ENCODE peak calls at places on chromosome 2, in five cellular contexts. One of them, this sample, is unnamed.

GRCh38 chr2:28649481-28650260 is 102.0 kb upstream of the PPP1CB start:
- DNase-seq in A172: peak; percentile 64
- DNase-seq in tibial nerve: no peak
- DNase-seq in HEK293T: no peak
- DNase-seq in AG09309: no peak
- DNase-seq in this sample: no peak

GRCh38 chr2:183037660-183038340 is 457 bp downstream of the NCKAP1 start:
- DNase-seq in AG09309: no peak
- DNase-seq in A172: peak; percentile 16
- DNase-seq in HEK293T: peak; percentile 39
- DNase-seq in tibial nerve: peak; percentile 28
- DNase-seq in this sample: peak; percentile 44

GRCh38 chr2:128281852-128282245 is 36.8 kb downstream of the HS6ST1 start:
- DNase-seq in HEK293T: no peak
- DNase-seq in AG09309: no peak
- DNase-seq in A172: no peak
- DNase-seq in tibial nerve: no peak
- DNase-seq in this sample: no peak

GRCh38 chr2:113700186-113700841 is 56.1 kb downstream of the SLC35F5 start:
- DNase-seq in HEK293T: peak; percentile 72
- DNase-seq in AG09309: no peak
- DNase-seq in A172: peak; percentile 79
- DNase-seq in tibial nerve: no peak
- DNase-seq in this sample: peak; percentile 22

GRCh38 chr2:105554235-105554634 is 155.4 kb upstream of the FHL2 start:
- DNase-seq in A172: no peak
- DNase-seq in tibial nerve: no peak
- DNase-seq in HEK293T: no peak
- DNase-seq in AG09309: no peak
- DNase-seq in this sample: no peak

GRCh38 chr2:241776336-241777166 is at the start of gene GAL3ST2:
- DNase-seq in A172: no peak
- DNase-seq in HEK293T: no peak
- DNase-seq in tibial nerve: no peak
- DNase-seq in AG09309: no peak
- DNase-seq in this sample: no peak

GRCh38 chr2:65120990-65121693 is 8.8 kb downstream of the RAB1A start:
- DNase-seq in AG09309: no peak
- DNase-seq in tibial nerve: no peak
- DNase-seq in A172: no peak
- DNase-seq in HEK293T: no peak
- DNase-seq in this sample: no peak

GRCh38 chr2:54606393-54606973 is 117.0 kb upstream of the EML6 start:
- DNase-seq in AG09309: no peak
- DNase-seq in tibial nerve: no peak
- DNase-seq in HEK293T: no peak
- DNase-seq in A172: no peak
- DNase-seq in this sample: no peak

GRCh38 chr2:134108124-134108523 is 145.7 kb upstream of the MGAT5 start:
- DNase-seq in AG09309: no peak
- DNase-seq in tibial nerve: no peak
- DNase-seq in A172: no peak
- DNase-seq in HEK293T: no peak
- DNase-seq in this sample: no peak

GRCh38 chr2:215422676-215423075 is 13.2 kb downstream of the FN1 start:
- DNase-seq in HEK293T: no peak
- DNase-seq in A172: no peak
- DNase-seq in tibial nerve: no peak
- DNase-seq in AG09309: no peak
- DNase-seq in this sample: no peak

GRCh38 chr2:64457518-64457917 is 3.6 kb downstream of the LGALSL start:
- DNase-seq in A172: no peak
- DNase-seq in AG09309: no peak
- DNase-seq in tibial nerve: no peak
- DNase-seq in HEK293T: no peak
- DNase-seq in this sample: no peak

GRCh38 chr2:95240556-95240955 is 33.2 kb downstream of the ZNF892 start:
- DNase-seq in A172: no peak
- DNase-seq in AG09309: no peak
- DNase-seq in HEK293T: no peak
- DNase-seq in tibial nerve: no peak
- DNase-seq in this sample: no peak

GRCh38 chr2:58871469-58872142 is 630.5 kb upstream of the FANCL start:
- DNase-seq in A172: no peak
- DNase-seq in tibial nerve: no peak
- DNase-seq in AG09309: no peak
- DNase-seq in HEK293T: peak; percentile 17
- DNase-seq in this sample: no peak

GRCh38 chr2:59886758-59887157 is 666.7 kb downstream of the BCL11A start:
- DNase-seq in AG09309: no peak
- DNase-seq in A172: no peak
- DNase-seq in HEK293T: no peak
- DNase-seq in tibial nerve: no peak
- DNase-seq in this sample: no peak

GRCh38 chr2:113850687-113851086 is 39.2 kb upstream of the ACTR3 start:
- DNase-seq in HEK293T: no peak
- DNase-seq in AG09309: no peak
- DNase-seq in A172: no peak
- DNase-seq in tibial nerve: no peak
- DNase-seq in this sample: no peak

GRCh38 chr2:233968556-233968955 is 51.4 kb downstream of the TRPM8 start:
- DNase-seq in AG09309: no peak
- DNase-seq in HEK293T: no peak
- DNase-seq in A172: no peak
- DNase-seq in tibial nerve: no peak
- DNase-seq in this sample: no peak

GRCh38 chr2:129702773-129703172 is 276.7 kb upstream of the RAB6C start:
- DNase-seq in tibial nerve: no peak
- DNase-seq in HEK293T: no peak
- DNase-seq in AG09309: no peak
- DNase-seq in A172: no peak
- DNase-seq in this sample: no peak

GRCh38 chr2:16005389-16005788 is 65.0 kb downstream of the MYCN start:
- DNase-seq in AG09309: no peak
- DNase-seq in A172: no peak
- DNase-seq in tibial nerve: no peak
- DNase-seq in HEK293T: no peak
- DNase-seq in this sample: no peak

GRCh38 chr2:212711851-212712250 is 173.2 kb upstream of the ERBB4 start:
- DNase-seq in tibial nerve: no peak
- DNase-seq in HEK293T: no peak
- DNase-seq in A172: peak; percentile 57
- DNase-seq in AG09309: peak; percentile 67
- DNase-seq in this sample: no peak